ENCODE peak calls at places on chromosomes 11 and 22, in five cellular contexts. F is pancreas, P is psoas muscle, N is ecto neural progenitor cell, V is right atrium auricular region. T is an unnamed sample.

GRCh38 chr22:47612136-47612910 is 849.9 kb downstream of the TBC1D22A start:
- DNase-seq in F (no peak), V (no peak), N (no peak), P (no peak), T (no peak)

GRCh38 chr11:16040151-16040550 is 316.2 kb downstream of the SOX6 start:
- DNase-seq in P (no peak), N (no peak), V (no peak), F (no peak), T (no peak)

GRCh38 chr11:111845256-111846028 is 25.9 kb downstream of the ALG9 start:
- DNase-seq in F (no peak), N (no peak), V (no peak), P (no peak), T (no peak)

GRCh38 chr22:19962909-19963806 is 21.5 kb upstream of the TXNRD2 start:
- DNase-seq in F (peak), N (no peak), P (peak), V (no peak), T (no peak)

GRCh38 chr11:113904379-113905101 is at the start of gene HTR3B:
- DNase-seq in N (no peak), F (no peak), V (peak), P (no peak), T (no peak)

GRCh38 chr11:34787899-34788298 is 128.3 kb downstream of the APIP start:
- DNase-seq in P (no peak), F (no peak), N (no peak), V (no peak), T (no peak)

GRCh38 chr22:47607486-47607885 is 845.0 kb downstream of the TBC1D22A start:
- DNase-seq in P (no peak), V (no peak), N (no peak), F (no peak), T (no peak)

GRCh38 chr11:10307411-10308207 is 2.7 kb downstream of the ADM start:
- DNase-seq in V (peak), P (peak), N (peak), F (peak), T (peak)

GRCh38 chr11:12543596-12544415 is 130.4 kb upstream of the TEAD1 start:
- DNase-seq in V (peak), N (no peak), P (no peak), F (no peak), T (no peak)

GRCh38 chr11:61384271-61385242 is 7.8 kb upstream of the TMEM216 start:
- DNase-seq in V (no peak), N (no peak), F (no peak), P (no peak), T (no peak)

GRCh38 chr11:26820739-26821138 is 98.9 kb upstream of the SLC5A12 start:
- DNase-seq in F (no peak), P (no peak), V (no peak), N (no peak), T (no peak)

GRCh38 chr22:36197065-36197440 is 4.6 kb downstream of the APOL4 start:
- DNase-seq in P (peak), V (peak), F (no peak), N (peak), T (peak)

GRCh38 chr11:2375341-2375853 is 1.7 kb upstream of the CD81 start:
- DNase-seq in P (no peak), N (no peak), F (peak), V (no peak), T (no peak)

GRCh38 chr11:662689-663274 is 25.7 kb downstream of the DRD4 start:
- DNase-seq in F (peak), N (peak), P (peak), V (no peak), T (no peak)